ENCODE peak calls at places on chromosomes 1 and 21, in ten cellular contexts. N is left lung, T is BE2C, Q is cardiac muscle cell, J is OCI-LY7, H is GM06990, G is BJ, S is ascending aorta, L is stomach, R is left ventricle myocardium inferior. U is an unnamed sample.
A peak's percentile ranks its signal among the peaks of the same experiment; 100 is the strongest.

GRCh38 chr21:43207868-43208267 is 39.1 kb downstream of the CRYAA start:
- DNase-seq in G (no peak), T (no peak), H (no peak), N (peak; percentile 11), L (no peak), S (no peak), J (no peak), Q (no peak), R (no peak), U (no peak)

GRCh38 chr21:14675774-14676530 is 129.8 kb upstream of the SAMSN1 start:
- DNase-seq in H (peak; percentile 61), S (no peak), G (no peak), T (no peak), Q (no peak), J (peak; percentile 90), R (no peak), L (no peak), N (no peak), U (no peak)

GRCh38 chr1:211323156-211324063 is 3.2 kb upstream of the TRAF5 start:
- DNase-seq in Q (peak; percentile 73), L (peak; percentile 70), T (peak; percentile 72), H (no peak), N (no peak), R (no peak), J (peak; percentile 79), S (no peak), G (no peak), U (no peak)

GRCh38 chr1:14282583-14283186 is 315.8 kb upstream of the KAZN start:
- DNase-seq in R (no peak), H (no peak), Q (no peak), S (no peak), J (no peak), T (no peak), N (no peak), G (no peak), L (no peak), U (no peak)

GRCh38 chr1:168964478-168964877 is 142.0 kb upstream of the ATP1B1 start:
- DNase-seq in L (no peak), N (no peak), R (no peak), H (no peak), S (no peak), J (no peak), Q (no peak), T (no peak), G (no peak), U (no peak)

GRCh38 chr1:62685431-62685859 is 2.7 kb downstream of the DOCK7 start:
- DNase-seq in N (no peak), J (no peak), G (no peak), S (no peak), L (no peak), Q (no peak), T (no peak), R (no peak), H (no peak), U (no peak)

GRCh38 chr1:223298706-223299105 is 65.3 kb downstream of the SUSD4 start:
- DNase-seq in R (no peak), L (no peak), N (no peak), H (no peak), J (no peak), S (no peak), Q (peak; percentile 5), G (no peak), T (no peak), U (no peak)

GRCh38 chr1:223331301-223331700 is 32.7 kb downstream of the SUSD4 start:
- DNase-seq in L (no peak), J (no peak), T (no peak), Q (no peak), H (no peak), S (no peak), N (no peak), R (no peak), G (no peak), U (no peak)

GRCh38 chr1:27392096-27392777 is at the start of gene GPR3:
- DNase-seq in T (peak; percentile 91), Q (peak; percentile 94), G (no peak), L (peak; percentile 92), R (peak; percentile 93), J (peak; percentile 96), N (peak; percentile 87), H (peak; percentile 93), S (peak; percentile 71), U (peak; percentile 78)

GRCh38 chr1:27394282-27394658 is 1.8 kb downstream of the GPR3 start:
- DNase-seq in G (no peak), J (no peak), R (no peak), T (no peak), N (no peak), H (no peak), L (no peak), Q (no peak), S (no peak), U (peak; percentile 49)

GRCh38 chr1:27392778-27393635 is 585 bp downstream of the GPR3 start:
- DNase-seq in R (no peak), Q (no peak), H (no peak), S (no peak), J (no peak), N (no peak), L (no peak), G (no peak), T (no peak), U (peak; percentile 72)

GRCh38 chr1:27393641-27394281 is 1.3 kb downstream of the GPR3 start:
- DNase-seq in J (no peak), G (no peak), L (no peak), Q (no peak), N (no peak), H (no peak), T (no peak), R (no peak), S (no peak), U (peak; percentile 73)

DNA sequence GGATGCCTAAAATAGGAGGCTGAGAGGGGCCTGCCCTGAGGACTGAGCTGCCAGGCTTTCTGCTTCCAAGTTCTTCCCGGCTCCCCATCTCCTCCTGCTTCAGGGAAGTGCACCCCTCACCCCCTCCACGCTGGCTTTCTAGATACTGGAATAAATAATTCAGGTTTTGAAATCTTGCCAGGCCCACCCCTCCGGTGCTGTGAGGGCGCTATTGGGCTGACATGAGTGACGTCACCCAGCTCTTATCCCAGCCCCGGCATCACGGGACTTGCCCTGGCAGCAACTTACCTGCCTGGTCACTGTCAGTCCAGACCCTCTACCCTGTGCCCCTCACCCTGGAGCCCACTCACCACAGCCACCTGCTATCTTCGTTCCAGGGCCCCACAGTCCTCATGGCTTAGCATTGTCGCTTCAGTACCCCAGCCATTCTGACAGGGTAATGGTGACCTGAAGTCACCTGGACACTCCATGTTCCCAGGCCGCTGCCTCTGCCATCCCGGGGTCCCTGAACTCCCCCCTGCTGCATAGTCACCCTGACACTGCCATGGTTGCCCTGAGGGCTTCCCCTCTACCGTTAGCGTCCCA is 819 bp upstream of the GPR3 start:
- DNase-seq in R (peak; percentile 58), N (peak; percentile 67), S (peak; percentile 30), H (no peak), L (peak; percentile 46), Q (peak; percentile 64), T (no peak), J (no peak), G (no peak), U (peak; percentile 78)
- H3K4me3 ChIP-seq in R (peak overlapping the region; percentile 64), N (no peak overlapping the region), S (peak overlapping the region; percentile 52), H (peak overlapping the region; percentile 1), L (peak overlapping the region; percentile 50), Q (no peak overlapping the region), T (no peak overlapping the region), J (no peak overlapping the region), G (peak overlapping the region; percentile 70), U (no peak overlapping the region)

DNA sequence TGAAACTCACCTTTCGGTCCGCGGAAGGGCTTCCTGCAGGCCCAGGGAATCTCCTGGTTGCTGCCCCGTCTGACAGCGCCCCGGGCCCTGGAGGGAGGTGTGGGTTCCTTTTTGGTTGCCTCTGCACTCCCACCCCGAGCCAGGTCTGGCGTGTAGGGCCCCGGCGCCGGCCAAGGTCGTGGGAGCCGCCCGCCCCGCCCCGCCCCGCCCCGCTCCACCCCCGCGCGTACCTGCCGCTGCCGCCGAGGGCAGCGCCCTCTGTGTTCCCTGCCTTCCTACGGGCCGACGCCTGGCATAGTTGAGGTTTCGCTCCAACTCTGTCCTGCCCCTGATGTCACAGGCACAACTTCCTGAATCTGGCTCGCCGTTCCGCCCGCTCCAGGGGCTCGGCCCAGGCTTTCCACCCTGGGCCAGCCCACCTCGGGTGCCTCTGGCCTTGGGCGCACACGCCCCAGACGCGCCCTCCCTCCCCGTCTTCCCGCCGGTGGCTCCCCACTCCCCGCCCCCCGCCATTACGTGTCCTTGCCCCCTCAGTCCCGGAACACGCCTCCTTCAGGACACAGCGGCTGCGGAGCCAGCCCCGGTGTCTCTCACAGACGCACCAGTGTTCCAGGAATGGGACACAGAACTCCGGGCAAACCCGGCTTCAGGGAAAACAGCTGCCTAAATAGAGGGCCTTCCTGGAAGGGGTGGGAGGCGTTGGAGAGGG is at the start of gene KIAA0040:
- DNase-seq in N (peak; percentile 82), S (peak; percentile 37), L (peak; percentile 81), J (peak; percentile 80), H (peak; percentile 73), G (no peak), Q (peak; percentile 38), R (peak; percentile 84), T (peak; percentile 41), U (peak; percentile 89)
- TF ChIP-seq CTCF in N (no peak), S (peak; percentile 17), L (no peak), J (peak; percentile 22), H (peak; percentile 26), G (peak; percentile 46), Q (no peak), R (peak; percentile 34), T (no peak), U (peak; percentile 8)

DNA sequence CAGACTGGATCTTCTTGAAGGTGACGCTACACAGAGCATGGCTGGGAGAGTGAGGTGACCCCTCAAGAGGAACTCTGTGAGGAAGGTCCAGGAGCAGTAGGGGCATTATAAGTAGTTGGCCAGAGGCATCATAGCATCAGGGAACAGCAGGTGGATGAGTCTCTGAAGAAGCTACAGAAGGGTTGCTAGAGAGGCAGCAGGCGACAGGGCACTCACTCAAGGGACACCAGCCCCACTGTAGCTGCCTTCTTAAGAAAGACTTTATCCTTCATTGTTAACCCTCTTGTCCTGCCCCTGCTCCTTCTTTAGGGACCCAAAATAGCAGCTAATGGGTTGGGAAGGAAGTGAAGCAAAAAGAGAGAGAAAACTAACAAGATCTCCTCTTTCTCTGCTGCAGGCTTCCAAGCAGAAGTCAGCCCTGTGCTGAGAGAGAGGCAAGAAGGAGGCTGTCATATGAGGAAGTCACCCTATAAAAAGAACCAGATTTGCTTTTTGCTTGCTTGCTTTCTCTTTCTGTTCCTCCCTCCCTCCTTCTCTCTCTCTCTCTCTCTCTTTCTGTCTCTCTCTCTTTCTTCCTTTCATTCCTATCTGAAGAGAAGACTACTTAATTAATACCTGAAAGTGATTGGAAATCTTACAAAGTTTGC is 7.7 kb upstream of the CD5L start:
- DNase-seq in G (no peak), T (no peak), L (no peak), Q (no peak), S (no peak), R (no peak), J (peak; percentile 87), N (no peak), H (peak; percentile 47), U (no peak)
- H3K4me3 ChIP-seq in G (no peak overlapping the region), T (no peak overlapping the region), L (no peak overlapping the region), Q (no peak overlapping the region), S (no peak overlapping the region), R (no peak overlapping the region), J (peak overlapping the region; percentile 56), N (no peak overlapping the region), H (no peak overlapping the region), U (no peak overlapping the region)

GRCh38 chr1:150516050-150516591 is 569 bp downstream of the FALEC start:
- DNase-seq in L (no peak), G (no peak), H (no peak), J (peak; percentile 34), R (no peak), S (no peak), N (no peak), T (no peak), Q (peak; percentile 21), U (no peak)

GRCh38 chr1:150514913-150515327 is 632 bp upstream of the FALEC start:
- DNase-seq in Q (no peak), G (no peak), L (no peak), H (no peak), T (no peak), R (no peak), N (no peak), S (no peak), J (no peak), U (no peak)

GRCh38 chr1:150514260-150514659 is 1.3 kb upstream of the FALEC start:
- DNase-seq in T (no peak), H (no peak), G (no peak), S (no peak), R (no peak), N (no peak), L (no peak), Q (no peak), J (no peak), U (no peak)

GRCh38 chr1:150515328-150516049 is at the start of gene FALEC:
- DNase-seq in J (peak; percentile 95), H (peak; percentile 95), T (peak; percentile 98), S (peak; percentile 89), Q (peak; percentile 98), G (peak; percentile 77), L (peak; percentile 98), N (peak; percentile 98), R (peak; percentile 98), U (peak; percentile 96)

DNA sequence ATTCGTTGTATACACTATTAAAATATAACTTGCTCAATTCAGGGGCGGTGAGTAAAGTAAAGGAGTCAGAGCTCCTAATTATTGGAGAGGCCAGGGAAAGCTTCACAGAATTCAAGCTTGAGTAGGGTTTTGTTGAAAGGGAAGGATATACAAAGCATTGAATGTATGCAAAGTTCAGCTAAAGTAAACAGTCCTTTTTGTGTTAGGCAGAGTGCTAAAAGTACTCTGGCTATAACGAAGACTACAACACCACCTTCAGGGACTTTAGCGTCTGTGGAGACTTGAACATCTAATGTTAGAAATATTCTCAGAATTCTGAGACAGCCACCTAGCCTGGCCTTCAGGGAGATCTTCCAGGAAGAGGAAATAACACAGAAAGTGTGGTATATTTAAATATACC is 1.1 kb downstream of the FALEC start:
- DNase-seq in Q (no peak), T (no peak), J (peak; percentile 71), G (no peak), R (no peak), L (no peak), S (no peak), H (no peak), N (no peak), U (no peak)
- TF ChIP-seq CTCF in Q (no peak), T (no peak), J (peak; percentile 54), G (peak; percentile 1), R (no peak), L (no peak), S (no peak), H (no peak), N (no peak), U (no peak)

U was measured in pancreas.